ENCODE peak calls at places on chromosome 16, in five cellular contexts. D, N, X, I and O are unnamed samples.

GRCh38 chr16:73057369-73058210 is 9.7 kb upstream of the ZFHX3 start:
- DNase-seq in D (no peak), N (no peak), X (no peak), I (peak; percentile 80), O (peak; percentile 63)

GRCh38 chr16:90047714-90048346 is 28.6 kb upstream of the DBNDD1 start:
- DNase-seq in X (no peak), I (no peak), D (no peak), N (no peak), O (no peak)

GRCh38 chr16:28531777-28532744 is 6.7 kb downstream of the NUPR1 start:
- DNase-seq in I (no peak), N (no peak), X (no peak), D (no peak), O (no peak)

GRCh38 chr16:79261461-79261860 is 339.1 kb downstream of the MAF start:
- DNase-seq in X (no peak), N (peak; percentile 59), I (peak; percentile 50), D (peak; percentile 40), O (no peak)

GRCh38 chr16:89922884-89923639 is at the start of gene TUBB3:
- DNase-seq in D (no peak), X (no peak), N (peak; percentile 51), I (peak; percentile 100), O (peak; percentile 70)

GRCh38 chr16:57528499-57529323 is 7.7 kb downstream of the CCDC102A start:
- DNase-seq in D (no peak), I (peak; percentile 66), N (no peak), X (no peak), O (no peak)

GRCh38 chr16:74480150-74481029 is 59.1 kb upstream of the CLEC18B start:
- DNase-seq in N (no peak), I (peak; percentile 47), D (no peak), X (no peak), O (no peak)

GRCh38 chr16:8998114-8998513 is 34.4 kb upstream of the USP7 start:
- DNase-seq in I (no peak), D (no peak), N (no peak), X (no peak), O (no peak)

GRCh38 chr16:12170103-12171025 is 193.8 kb downstream of the SNX29 start:
- DNase-seq in I (no peak), X (no peak), D (no peak), N (no peak), O (no peak)

GRCh38 chr16:69188716-69189115 is 1.8 kb downstream of the SNTB2 start:
- DNase-seq in I (no peak), N (no peak), X (no peak), D (no peak), O (no peak)

GRCh38 chr16:79088971-79089370 is 511.6 kb downstream of the MAF start:
- DNase-seq in X (no peak), D (no peak), I (no peak), N (no peak), O (no peak)

GRCh38 chr16:72355561-72355960 is 183.6 kb upstream of the PMFBP1 start:
- DNase-seq in D (no peak), N (no peak), X (no peak), I (no peak), O (no peak)

GRCh38 chr16:67128887-67129286 is 19.1 kb downstream of the PHAF1 start:
- DNase-seq in D (no peak), N (no peak), I (no peak), X (no peak), O (no peak)

GRCh38 chr16:56389554-56389953 is 35.8 kb downstream of the AMFR start:
- DNase-seq in I (no peak), X (no peak), N (no peak), D (no peak), O (no peak)